ENCODE peak calls at places on chromosomes 12 and 14, in four cellular contexts. M is ascending aorta; R is CD8-positive, alpha-beta T cell; Z is pancreas. J is an unnamed sample.

GRCh38 chr14:104436047-104436531 is 143.5 kb upstream of the C14orf180 start:
- DNase-seq in M (peak; percentile 71), R (no peak), Z (peak; percentile 66), J (no peak)

GRCh38 chr12:53999596-54000104 is 311 bp upstream of the HOXC9 start:
- DNase-seq in M (no peak), R (no peak), Z (no peak), J (no peak)

GRCh38 chr14:105059035-105059916 is 6.0 kb downstream of the GPR132 start:
- DNase-seq in M (no peak), R (peak; percentile 82), Z (peak; percentile 51), J (no peak)

GRCh38 chr12:32069071-32069470 is 37.6 kb upstream of the BICD1 start:
- DNase-seq in M (no peak), R (no peak), Z (no peak), J (no peak)

GRCh38 chr12:59069481-59069880 is 149.2 kb upstream of the LRIG3 start:
- DNase-seq in M (no peak), R (no peak), Z (no peak), J (no peak)

GRCh38 chr12:53381739-53382630 is 2.0 kb downstream of the SP1 start:
- DNase-seq in M (peak; percentile 79), R (peak; percentile 49), Z (peak; percentile 79), J (peak; percentile 54)

GRCh38 chr12:12072064-12072760 is 1.5 kb downstream of the BCL2L14 start:
- DNase-seq in M (no peak), R (peak; percentile 11), Z (peak; percentile 68), J (peak; percentile 19)

GRCh38 chr14:54108481-54109471 is 152.2 kb upstream of the BMP4 start:
- DNase-seq in M (no peak), R (no peak), Z (no peak), J (no peak)

GRCh38 chr12:10501031-10501430 is 4.7 kb upstream of the EIF2S3B start:
- DNase-seq in M (no peak), R (no peak), Z (no peak), J (no peak)

GRCh38 chr12:52319097-52319496 is 2.1 kb downstream of the KRT83 start:
- DNase-seq in M (peak; percentile 46), R (no peak), Z (no peak), J (no peak)

GRCh38 chr12:953776-954175 is 4.3 kb upstream of the RAD52 start:
- DNase-seq in M (no peak), R (no peak), Z (no peak), J (no peak)

GRCh38 chr12:72268386-72268785 is 3.8 kb upstream of the TRHDE start:
- DNase-seq in M (no peak), R (no peak), Z (no peak), J (no peak)

GRCh38 chr12:132443091-132443490 is 46.9 kb upstream of the FBRSL1 start:
- DNase-seq in M (no peak), R (no peak), Z (no peak), J (no peak)

GRCh38 chr12:510071-510825 is 50.5 kb downstream of the B4GALNT3 start:
- DNase-seq in M (no peak), R (no peak), Z (peak; percentile 50), J (peak; percentile 58)

GRCh38 chr12:131452444-131452860 is 258.4 kb upstream of the SFSWAP start:
- DNase-seq in M (peak; percentile 30), R (peak; percentile 15), Z (no peak), J (no peak)

GRCh38 chr14:64324461-64325255 is 30.5 kb upstream of the ESR2 start:
- DNase-seq in M (no peak), R (no peak), Z (no peak), J (no peak)

GRCh38 chr12:18932715-18933114 is 194.8 kb downstream of the CAPZA3 start:
- DNase-seq in M (no peak), R (no peak), Z (no peak), J (no peak)

GRCh38 chr12:124413401-124413800 is 118.5 kb downstream of the RFLNA start:
- DNase-seq in M (no peak), R (no peak), Z (no peak), J (no peak)

GRCh38 chr12:104941454-104941853 is 16.6 kb downstream of the SLC41A2 start:
- DNase-seq in M (no peak), R (no peak), Z (no peak), J (no peak)

GRCh38 chr12:2149091-2149490 is 96.3 kb downstream of the CACNA1C start:
- DNase-seq in M (no peak), R (no peak), Z (no peak), J (no peak)

GRCh38 chr12:26416550-26416949 is 221.2 kb downstream of the SSPN start:
- DNase-seq in M (no peak), R (no peak), Z (no peak), J (no peak)

GRCh38 chr14:91127411-91127810 is 13.5 kb downstream of the DGLUCY start:
- DNase-seq in M (no peak), R (no peak), Z (peak; percentile 67), J (peak; percentile 85)

GRCh38 chr14:51118993-51119392 is 24.1 kb upstream of the TRIM9 start:
- DNase-seq in M (no peak), R (no peak), Z (no peak), J (no peak)

GRCh38 chr14:79728331-79728730 is 483.0 kb downstream of the DIO2 start:
- DNase-seq in M (no peak), R (no peak), Z (no peak), J (no peak)

GRCh38 chr14:74610866-74611671 is 968 bp downstream of the LTBP2 start:
- DNase-seq in M (no peak), R (no peak), Z (no peak), J (no peak)

GRCh38 chr12:110304061-110304551 is 23.1 kb downstream of the ATP2A2 start:
- DNase-seq in M (no peak), R (no peak), Z (no peak), J (no peak)

GRCh38 chr14:75143761-75144527 is 17.1 kb upstream of the NEK9 start:
- DNase-seq in M (no peak), R (no peak), Z (no peak), J (no peak)

GRCh38 chr14:85247071-85247470 is 282.9 kb upstream of the FLRT2 start:
- DNase-seq in M (no peak), R (no peak), Z (no peak), J (no peak)

GRCh38 chr14:49206832-49207231 is 379.3 kb downstream of the RPS29 start:
- DNase-seq in M (no peak), R (no peak), Z (no peak), J (no peak)

GRCh38 chr12:71636704-71637115 is 26.9 kb downstream of the ZFC3H1 start:
- DNase-seq in M (no peak), R (no peak), Z (no peak), J (peak; percentile 6)

GRCh38 chr12:53327435-53328042 is 6.1 kb upstream of the AAAS start:
- DNase-seq in M (no peak), R (no peak), Z (no peak), J (no peak)

GRCh38 chr12:33376153-33376552 is 63.5 kb downstream of the SYT10 start:
- DNase-seq in M (no peak), R (no peak), Z (no peak), J (no peak)

GRCh38 chr14:68624541-68625220 is 168.2 kb downstream of the ZFP36L1 start:
- DNase-seq in M (no peak), R (no peak), Z (no peak), J (no peak)

GRCh38 chr12:80443974-80444666 is at the start of gene PTPRQ:
- DNase-seq in M (no peak), R (no peak), Z (no peak), J (no peak)

GRCh38 chr12:25979563-25979962 is 21.1 kb downstream of the RASSF8 start:
- DNase-seq in M (no peak), R (no peak), Z (no peak), J (no peak)

GRCh38 chr14:56874375-56874774 is 64.1 kb upstream of the OTX2 start:
- DNase-seq in M (no peak), R (no peak), Z (peak; percentile 44), J (peak; percentile 4)

GRCh38 chr12:75636607-75637006 is 125.2 kb upstream of the KRR1 start:
- DNase-seq in M (no peak), R (no peak), Z (no peak), J (no peak)
- H3K27ac ChIP-seq in M (no peak overlapping the region), R (no peak overlapping the region), Z (no peak overlapping the region), J (no peak overlapping the region)

GRCh38 chr14:94539181-94539580 is 22.1 kb upstream of the SERPINA4 start:
- DNase-seq in M (no peak), R (no peak), Z (no peak), J (no peak)

GRCh38 chr14:94532462-94532861 is 23.2 kb upstream of the SERPINA12 start:
- DNase-seq in M (no peak), R (no peak), Z (no peak), J (no peak)

GRCh38 chr14:94538070-94538740 is 23.0 kb upstream of the SERPINA4 start:
- DNase-seq in M (no peak), R (no peak), Z (no peak), J (no peak)

GRCh38 chr14:94540031-94540794 is 21.0 kb upstream of the SERPINA4 start:
- DNase-seq in M (no peak), R (no peak), Z (no peak), J (no peak)

DNA sequence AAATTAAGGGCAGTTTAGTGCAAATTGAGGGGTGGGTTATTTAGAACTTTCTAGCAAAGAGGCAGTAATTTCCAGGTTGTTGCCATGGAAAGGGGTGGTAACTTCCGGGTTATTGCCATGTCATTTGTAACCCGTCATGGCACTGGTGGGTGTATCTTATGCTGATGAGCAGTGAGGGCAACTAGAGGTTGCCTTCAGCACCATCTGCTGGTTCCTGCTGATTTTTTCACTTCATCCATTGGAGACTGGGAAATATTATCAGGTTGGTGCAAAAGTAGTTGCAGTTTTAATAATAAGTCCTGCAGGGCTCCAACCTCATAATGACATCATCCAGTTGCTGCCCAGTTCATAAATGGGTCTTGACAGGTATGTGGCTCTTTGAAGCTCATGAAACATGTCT is 24.4 kb upstream of the SERPINA4 start:
- DNase-seq in M (no peak), R (no peak), Z (no peak), J (no peak)
- TF ChIP-seq CTCF in M (no peak), R (no peak), Z (no peak), J (peak; percentile 8)

GRCh38 chr12:13377698-13378097 is 181.2 kb downstream of the EMP1 start:
- DNase-seq in M (no peak), R (no peak), Z (no peak), J (no peak)
- H3K27ac ChIP-seq in M (no peak overlapping the region), R (no peak overlapping the region), Z (no peak overlapping the region), J (no peak overlapping the region)

GRCh38 chr12:47770086-47770726 is 2.8 kb upstream of the SLC48A1 start:
- DNase-seq in M (no peak), R (no peak), Z (no peak), J (no peak)

GRCh38 chr12:47766496-47767196 is 6.4 kb upstream of the SLC48A1 start:
- DNase-seq in M (no peak), R (no peak), Z (no peak), J (no peak)

GRCh38 chr12:47769234-47770085 is 3.6 kb upstream of the SLC48A1 start:
- DNase-seq in M (no peak), R (no peak), Z (no peak), J (no peak)

GRCh38 chr12:47768323-47768811 is 4.7 kb upstream of the SLC48A1 start:
- DNase-seq in M (no peak), R (no peak), Z (no peak), J (no peak)

DNA sequence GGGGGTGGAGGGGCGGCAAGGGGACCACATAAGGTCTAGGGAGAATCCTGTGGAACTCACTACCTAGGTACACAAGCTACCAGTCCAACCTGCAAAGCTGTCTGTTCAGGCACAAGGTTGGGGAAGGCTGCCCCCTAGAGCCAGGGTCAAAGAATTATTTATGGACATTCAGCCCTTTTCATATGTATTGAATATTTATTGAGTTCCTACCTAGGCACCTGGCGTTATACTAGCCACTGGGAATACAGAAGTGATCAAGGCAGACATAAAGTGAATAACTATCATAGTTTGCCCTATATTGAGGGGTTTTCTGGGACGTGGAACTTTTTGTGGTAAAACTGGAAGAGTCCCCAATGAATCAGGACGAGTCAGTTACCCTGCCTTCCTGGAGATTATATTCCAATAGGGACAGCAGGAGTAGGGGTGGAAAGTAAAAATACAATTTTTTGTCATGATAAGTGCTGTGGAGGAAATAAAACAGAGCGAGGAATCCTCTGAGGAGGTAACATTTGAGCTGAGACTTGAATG is 5.8 kb upstream of the SLC48A1 start:
- DNase-seq in M (no peak), R (peak; percentile 74), Z (peak; percentile 78), J (peak; percentile 52)
- TF ChIP-seq CTCF in M (peak; percentile 56), R (peak; percentile 58), Z (peak; percentile 46), J (peak; percentile 74)